ENCODE peak calls at places on chromosome 12, in four cellular contexts. One of them, this sample, is unnamed.

GRCh38 chr12:54011665-54012532 is 3.1 kb downstream of the HOXC8 start:
- DNase-seq in left lung: no peak
- DNase-seq in H1: no peak
- DNase-seq in IMR-90: no peak
- DNase-seq in this sample: no peak

GRCh38 chr12:71589478-71589881 is 74.2 kb downstream of the ZFC3H1 start:
- DNase-seq in IMR-90: peak; percentile 45
- DNase-seq in H1: no peak
- DNase-seq in left lung: no peak
- DNase-seq in this sample: no peak

GRCh38 chr12:50568338-50569155 is 63.8 kb downstream of the DIP2B start:
- DNase-seq in left lung: no peak
- DNase-seq in H1: no peak
- DNase-seq in IMR-90: peak; percentile 39
- DNase-seq in this sample: no peak

GRCh38 chr12:6963741-6964446 is 6.6 kb downstream of the PHB2 start:
- DNase-seq in H1: no peak
- DNase-seq in IMR-90: no peak
- DNase-seq in left lung: no peak
- DNase-seq in this sample: no peak

GRCh38 chr12:75706786-75707605 is 195.6 kb upstream of the KRR1 start:
- DNase-seq in H1: no peak
- DNase-seq in IMR-90: peak; percentile 93
- DNase-seq in left lung: no peak
- DNase-seq in this sample: no peak

GRCh38 chr12:122043476-122043875 is 21.8 kb downstream of the BCL7A start:
- DNase-seq in IMR-90: no peak
- DNase-seq in H1: no peak
- DNase-seq in left lung: no peak
- DNase-seq in this sample: no peak

GRCh38 chr12:52953181-52953841 is 4.4 kb downstream of the KRT18 start:
- DNase-seq in H1: no peak
- DNase-seq in IMR-90: no peak
- DNase-seq in left lung: no peak
- DNase-seq in this sample: no peak

GRCh38 chr12:120265483-120266179 is at the start of gene PXN:
- DNase-seq in left lung: peak; percentile 90
- DNase-seq in IMR-90: peak; percentile 72
- DNase-seq in H1: peak; percentile 97
- DNase-seq in this sample: peak; percentile 87

GRCh38 chr12:52127683-52128450 is 48.4 kb downstream of the SMIM41 start:
- DNase-seq in H1: no peak
- DNase-seq in left lung: no peak
- DNase-seq in IMR-90: no peak
- DNase-seq in this sample: no peak

GRCh38 chr12:58268080-58268479 is 326.7 kb downstream of the ATP23 start:
- DNase-seq in IMR-90: peak; percentile 18
- DNase-seq in left lung: no peak
- DNase-seq in H1: no peak
- DNase-seq in this sample: no peak

GRCh38 chr12:131442337-131442918 is 268.5 kb upstream of the SFSWAP start:
- DNase-seq in IMR-90: no peak
- DNase-seq in left lung: no peak
- DNase-seq in H1: peak; percentile 32
- DNase-seq in this sample: no peak

GRCh38 chr12:84862190-84862589 is 50.4 kb downstream of the SLC6A15 start:
- DNase-seq in left lung: no peak
- DNase-seq in IMR-90: no peak
- DNase-seq in H1: no peak
- DNase-seq in this sample: no peak

GRCh38 chr12:131615316-131616053 is 95.4 kb upstream of the SFSWAP start:
- DNase-seq in H1: no peak
- DNase-seq in left lung: no peak
- DNase-seq in IMR-90: no peak
- DNase-seq in this sample: no peak

GRCh38 chr12:82650627-82651337 is 35.9 kb upstream of the TMTC2 start:
- DNase-seq in H1: no peak
- DNase-seq in left lung: no peak
- DNase-seq in IMR-90: no peak
- DNase-seq in this sample: no peak

GRCh38 chr12:79920421-79921238 is 14.3 kb downstream of the PPP1R12A start:
- DNase-seq in left lung: no peak
- DNase-seq in H1: no peak
- DNase-seq in IMR-90: no peak
- DNase-seq in this sample: no peak

GRCh38 chr12:28065374-28065773 is 92.8 kb upstream of the PTHLH start:
- DNase-seq in left lung: no peak
- DNase-seq in H1: no peak
- DNase-seq in IMR-90: no peak
- DNase-seq in this sample: no peak

GRCh38 chr12:11652351-11653040 is 3.0 kb downstream of the ETV6 start:
- DNase-seq in IMR-90: peak; percentile 67
- DNase-seq in H1: no peak
- DNase-seq in left lung: peak; percentile 65
- DNase-seq in this sample: no peak

GRCh38 chr12:24860546-24860945 is 88.4 kb downstream of the BCAT1 start:
- DNase-seq in IMR-90: peak; percentile 38
- DNase-seq in left lung: no peak
- DNase-seq in H1: no peak
- DNase-seq in this sample: no peak

GRCh38 chr12:69348162-69348938 is at the start of gene LYZ:
- DNase-seq in IMR-90: no peak
- DNase-seq in left lung: no peak
- DNase-seq in H1: no peak
- DNase-seq in this sample: no peak

GRCh38 chr12:49967042-49967776 is 5.5 kb downstream of the AQP5 start:
- DNase-seq in left lung: peak; percentile 92
- DNase-seq in H1: peak; percentile 99
- DNase-seq in IMR-90: peak; percentile 78
- DNase-seq in this sample: peak; percentile 86

GRCh38 chr12:62123721-62124203 is 136.4 kb upstream of the USP15 start:
- DNase-seq in IMR-90: peak; percentile 56
- DNase-seq in left lung: no peak
- DNase-seq in H1: peak; percentile 56
- DNase-seq in this sample: no peak

GRCh38 chr12:121806556-121807308 is 2.9 kb downstream of the SETD1B start:
- DNase-seq in IMR-90: no peak
- DNase-seq in left lung: no peak
- DNase-seq in H1: no peak
- DNase-seq in this sample: no peak

GRCh38 chr12:123388948-123389559 is 5.1 kb downstream of the KMT5A start:
- DNase-seq in H1: no peak
- DNase-seq in left lung: no peak
- DNase-seq in IMR-90: no peak
- DNase-seq in this sample: no peak

GRCh38 chr12:47745485-47746041 is 13.1 kb downstream of the RAPGEF3 start:
- DNase-seq in left lung: no peak
- DNase-seq in H1: no peak
- DNase-seq in IMR-90: no peak
- DNase-seq in this sample: no peak

GRCh38 chr12:81942588-81942987 is 183.4 kb upstream of the PPFIA2 start:
- DNase-seq in IMR-90: no peak
- DNase-seq in H1: no peak
- DNase-seq in left lung: no peak
- DNase-seq in this sample: no peak

GRCh38 chr12:55729592-55730446 is 1.0 kb upstream of the CD63 start:
- DNase-seq in IMR-90: peak; percentile 94
- DNase-seq in H1: no peak
- DNase-seq in left lung: peak; percentile 96
- DNase-seq in this sample: peak; percentile 45
- TF ChIP-seq CTCF in IMR-90: peak; percentile 12
- TF ChIP-seq CTCF in H1: peak; percentile 16
- TF ChIP-seq CTCF in left lung: no peak
- TF ChIP-seq CTCF in this sample: no peak

DNA sequence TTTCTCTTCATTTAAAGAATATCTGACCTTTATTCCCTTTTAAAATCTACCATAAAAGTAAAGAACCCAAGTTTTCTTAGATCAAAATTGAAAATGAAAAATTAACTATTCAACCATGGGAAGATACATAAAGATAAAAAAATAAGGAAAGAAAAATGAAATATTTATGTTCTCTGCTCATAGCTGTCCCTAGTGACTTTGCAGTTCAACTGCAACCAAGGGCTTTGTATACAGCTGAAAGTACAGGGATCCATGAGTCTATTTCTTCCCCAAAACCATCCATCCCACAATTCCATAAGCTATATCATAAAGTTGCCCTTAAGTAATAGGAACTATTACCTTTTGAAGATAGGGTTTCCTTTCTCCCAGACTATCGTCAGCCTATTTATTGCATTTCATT is 113.1 kb downstream of the ITPR2 start:
- DNase-seq in left lung: no peak
- DNase-seq in H1: no peak
- DNase-seq in IMR-90: no peak
- DNase-seq in this sample: no peak
- TF ChIP-seq CTCF in left lung: no peak
- TF ChIP-seq CTCF in H1: no peak
- TF ChIP-seq CTCF in IMR-90: peak; percentile 23
- TF ChIP-seq CTCF in this sample: no peak

GRCh38 chr12:109770861-109771670 is 57.4 kb downstream of the FAM222A start:
- DNase-seq in IMR-90: no peak
- DNase-seq in left lung: no peak
- DNase-seq in H1: no peak
- DNase-seq in this sample: peak; percentile 12
- TF ChIP-seq CTCF in IMR-90: no peak
- TF ChIP-seq CTCF in left lung: no peak
- TF ChIP-seq CTCF in H1: no peak
- TF ChIP-seq CTCF in this sample: no peak

GRCh38 chr12:40344312-40344711 is 119.5 kb downstream of the LRRK2 start:
- DNase-seq in H1: no peak
- DNase-seq in left lung: no peak
- DNase-seq in IMR-90: no peak
- DNase-seq in this sample: no peak
- TF ChIP-seq CTCF in H1: no peak
- TF ChIP-seq CTCF in left lung: no peak
- TF ChIP-seq CTCF in IMR-90: no peak
- TF ChIP-seq CTCF in this sample: no peak

GRCh38 chr12:19183121-19183838 is 53.7 kb downstream of the PLEKHA5 start:
- DNase-seq in H1: no peak
- DNase-seq in IMR-90: peak; percentile 37
- DNase-seq in left lung: no peak
- DNase-seq in this sample: no peak
- TF ChIP-seq CTCF in H1: peak; percentile 15
- TF ChIP-seq CTCF in IMR-90: peak; percentile 35
- TF ChIP-seq CTCF in left lung: peak; percentile 9
- TF ChIP-seq CTCF in this sample: no peak

This sample was measured in activated B cell treated with CpG ODN at 0.5 μM for 24 hours.